ENCODE peak calls at places on chromosomes 4 and X, in six cellular contexts. W, J, A, E, U and X are unnamed samples.
A peak's percentile ranks its signal among the peaks of the same experiment; 100 is the strongest.

GRCh38 chr4:67087897-67088296 is 457.4 kb downstream of the CENPC start:
- DNase-seq in J (no peak), A (no peak), U (peak; percentile 51), E (peak; percentile 18), W (peak; percentile 24), X (peak; percentile 42)

GRCh38 chr4:1502976-1503375 is 96.7 kb upstream of the NKX1-1 start:
- DNase-seq in U (no peak), J (peak; percentile 8), E (no peak), W (no peak), A (peak; percentile 71), X (no peak)

GRCh38 chrX:139126493-139126892 is 404.0 kb upstream of the F9 start:
- DNase-seq in A (no peak), U (peak; percentile 66), W (peak; percentile 11), J (no peak), E (peak; percentile 35), X (peak; percentile 46)

GRCh38 chr4:109801895-109802319 is at the start of gene CFI:
- DNase-seq in U (peak; percentile 64), J (no peak), E (no peak), W (no peak), A (no peak), X (no peak)

GRCh38 chr4:83996254-83996653 is 460.3 kb downstream of the GPAT3 start:
- DNase-seq in J (no peak), U (no peak), W (no peak), A (peak; percentile 9), E (no peak), X (no peak)

GRCh38 chr4:39415678-39416283 is 9.1 kb downstream of the KLB start:
- DNase-seq in W (no peak), U (no peak), J (no peak), E (no peak), A (no peak), X (no peak)

GRCh38 chrX:72396117-72396516 is 90.4 kb upstream of the CITED1 start:
- DNase-seq in A (no peak), J (peak; percentile 9), W (no peak), E (no peak), U (no peak), X (no peak)

GRCh38 chr4:137122876-137123275 is 409.4 kb downstream of the PCDH18 start:
- DNase-seq in J (no peak), E (no peak), A (no peak), U (no peak), W (no peak), X (no peak)

GRCh38 chr4:56104188-56104587 is 155.4 kb downstream of the CEP135 start:
- DNase-seq in E (no peak), U (no peak), J (no peak), W (no peak), A (no peak), X (no peak)

GRCh38 chrX:151713859-151714258 is 2.0 kb upstream of the FATE1 start:
- DNase-seq in A (no peak), J (no peak), U (peak; percentile 29), W (no peak), E (peak; percentile 37), X (peak; percentile 11)

GRCh38 chrX:14934423-14934822 is 61.2 kb downstream of the MOSPD2 start:
- DNase-seq in U (no peak), J (peak; percentile 6), W (no peak), E (no peak), A (no peak), X (no peak)

GRCh38 chrX:2500681-2501151 is at the start of the genes DHRSX and ZBED1:
- DNase-seq in U (peak; percentile 75), A (peak; percentile 92), J (peak; percentile 53), W (peak; percentile 33), E (peak; percentile 37), X (peak; percentile 69)

GRCh38 chr4:95549246-95550138 is 719 bp upstream of the UNC5C start:
- DNase-seq in E (peak; percentile 24), U (peak; percentile 43), W (no peak), A (peak; percentile 81), J (peak; percentile 62), X (no peak)

DNA sequence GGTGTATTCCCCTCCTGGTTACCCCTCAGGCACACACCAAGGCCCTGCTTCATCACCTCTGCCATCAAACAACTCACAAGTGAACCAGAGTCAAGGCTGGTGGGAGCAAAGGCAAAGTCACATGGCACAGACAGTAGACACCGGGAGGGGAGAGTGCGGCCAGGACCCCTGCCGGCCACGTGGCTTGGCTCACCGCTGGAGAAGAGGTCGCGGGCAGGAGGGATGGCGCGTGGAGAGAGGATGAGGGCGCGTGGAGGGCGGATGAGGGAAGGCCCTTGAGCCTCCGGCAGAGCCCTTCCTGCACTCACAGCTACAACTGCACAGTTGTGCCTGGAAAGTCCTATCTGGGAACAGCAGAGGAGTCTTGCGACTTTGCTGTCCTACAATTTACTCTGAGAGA is 104.2 kb upstream of the ADRA2C start:
- DNase-seq in W (no peak), E (no peak), A (peak; percentile 68), U (no peak), J (no peak), X (no peak)
- H3K4me3 ChIP-seq in W (no peak overlapping the region), E (no peak overlapping the region), A (no peak overlapping the region), U (no peak overlapping the region), J (no peak overlapping the region), X (no peak overlapping the region)

DNA sequence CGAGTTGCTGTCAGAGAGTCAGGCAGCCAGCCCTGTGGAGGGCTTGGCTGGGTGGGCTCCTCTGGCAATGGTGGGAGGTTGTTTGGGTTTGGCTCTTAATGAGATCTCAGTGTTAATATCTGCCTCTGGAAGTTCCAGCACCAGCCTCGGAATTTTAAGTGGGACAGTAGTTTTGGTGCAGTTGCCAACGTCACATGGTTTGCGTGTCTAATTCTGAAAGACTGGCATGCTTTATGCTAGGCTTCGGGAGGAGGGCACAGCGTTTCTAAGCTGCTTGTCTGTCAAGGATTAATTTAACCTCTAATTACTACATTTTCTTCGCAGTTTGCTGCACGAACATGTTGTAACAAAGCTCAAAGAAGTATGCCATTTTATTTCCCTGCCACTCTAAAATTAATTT is 9.2 kb downstream of the MAMLD1 start:
- DNase-seq in E (no peak), A (no peak), U (no peak), J (no peak), W (no peak), X (no peak)
- H3K27ac ChIP-seq in E (no peak overlapping the region), A (no peak overlapping the region), U (no peak overlapping the region), J (no peak overlapping the region), W (no peak overlapping the region), X (no peak overlapping the region)

GRCh38 chr4:177315767-177316490 is 6.3 kb downstream of the NEIL3 start:
- DNase-seq in U (no peak), A (no peak), J (no peak), W (no peak), E (no peak), X (no peak)
- H3K4me3 ChIP-seq in U (no peak overlapping the region), A (no peak overlapping the region), J (no peak overlapping the region), W (no peak overlapping the region), E (peak overlapping the region; percentile 24), X (no peak overlapping the region)

GRCh38 chr4:113636877-113637276 is 124.7 kb downstream of the CAMK2D start:
- DNase-seq in W (no peak), J (no peak), A (no peak), E (no peak), U (no peak), X (peak; percentile 91)

GRCh38 chr4:113635739-113636437 is 125.7 kb downstream of the CAMK2D start:
- DNase-seq in A (no peak), U (no peak), E (no peak), J (peak; percentile 17), W (no peak), X (no peak)

GRCh38 chr4:113637823-113638691 is 123.5 kb downstream of the CAMK2D start:
- DNase-seq in W (no peak), J (no peak), U (no peak), E (no peak), A (no peak), X (peak; percentile 81)

GRCh38 chr4:113636438-113636818 is 125.1 kb downstream of the CAMK2D start:
- DNase-seq in W (no peak), J (no peak), U (no peak), A (no peak), E (no peak), X (peak; percentile 84)

GRCh38 chr4:113637363-113637762 is 124.2 kb downstream of the CAMK2D start:
- DNase-seq in J (no peak), E (no peak), U (no peak), A (no peak), W (no peak), X (no peak)
- H3K27ac ChIP-seq in J (peak overlapping the region; percentile 76), E (no peak overlapping the region), U (no peak overlapping the region), A (no peak overlapping the region), W (no peak overlapping the region), X (peak overlapping the region; percentile 93)